ENCODE peak calls at places on chromosomes 1 and 21, in ten cellular contexts. One of them, this sample, is unnamed.

GRCh38 chr1:33008051-33008914 is 28.4 kb downstream of the AK2 start:
- DNase-seq in C1 segment of cervical spinal cord: no peak
- DNase-seq in neural crest cell: no peak
- DNase-seq in stromal cell of bone marrow: no peak
- DNase-seq in NCI-H748 treated with DMSO at 0.1 percent for 48 hours: no peak
- DNase-seq in AG08396: no peak
- DNase-seq in CD4-positive, alpha-beta T cell: no peak
- DNase-seq in hippocampal formation: no peak
- DNase-seq in T-cell: no peak
- DNase-seq in midbrain: no peak
- DNase-seq in this sample: no peak

GRCh38 chr1:66505671-66506392 is 28.1 kb upstream of the SGIP1 start:
- DNase-seq in T-cell: no peak
- DNase-seq in CD4-positive, alpha-beta T cell: no peak
- DNase-seq in hippocampal formation: no peak
- DNase-seq in midbrain: no peak
- DNase-seq in AG08396: peak; percentile 36
- DNase-seq in NCI-H748 treated with DMSO at 0.1 percent for 48 hours: no peak
- DNase-seq in stromal cell of bone marrow: peak; percentile 28
- DNase-seq in C1 segment of cervical spinal cord: no peak
- DNase-seq in neural crest cell: no peak
- DNase-seq in this sample: peak; percentile 84

GRCh38 chr1:235018161-235018560 is 110.5 kb downstream of the TOMM20 start:
- DNase-seq in neural crest cell: no peak
- DNase-seq in hippocampal formation: no peak
- DNase-seq in T-cell: no peak
- DNase-seq in stromal cell of bone marrow: peak; percentile 96
- DNase-seq in midbrain: no peak
- DNase-seq in NCI-H748 treated with DMSO at 0.1 percent for 48 hours: no peak
- DNase-seq in CD4-positive, alpha-beta T cell: no peak
- DNase-seq in AG08396: peak; percentile 87
- DNase-seq in C1 segment of cervical spinal cord: no peak
- DNase-seq in this sample: peak; percentile 96

GRCh38 chr1:20215716-20216115 is 29.4 kb upstream of the PLA2G2C start:
- DNase-seq in hippocampal formation: no peak
- DNase-seq in CD4-positive, alpha-beta T cell: no peak
- DNase-seq in stromal cell of bone marrow: no peak
- DNase-seq in midbrain: no peak
- DNase-seq in C1 segment of cervical spinal cord: no peak
- DNase-seq in NCI-H748 treated with DMSO at 0.1 percent for 48 hours: no peak
- DNase-seq in neural crest cell: no peak
- DNase-seq in AG08396: no peak
- DNase-seq in T-cell: no peak
- DNase-seq in this sample: no peak

GRCh38 chr1:41102653-41103052 is 81.1 kb upstream of the SLFNL1 start:
- DNase-seq in T-cell: no peak
- DNase-seq in midbrain: no peak
- DNase-seq in hippocampal formation: no peak
- DNase-seq in NCI-H748 treated with DMSO at 0.1 percent for 48 hours: no peak
- DNase-seq in neural crest cell: no peak
- DNase-seq in stromal cell of bone marrow: no peak
- DNase-seq in C1 segment of cervical spinal cord: no peak
- DNase-seq in CD4-positive, alpha-beta T cell: no peak
- DNase-seq in AG08396: no peak
- DNase-seq in this sample: no peak

GRCh38 chr1:201790261-201790660 is 38.7 kb upstream of the IPO9 start:
- DNase-seq in C1 segment of cervical spinal cord: no peak
- DNase-seq in midbrain: no peak
- DNase-seq in CD4-positive, alpha-beta T cell: no peak
- DNase-seq in T-cell: no peak
- DNase-seq in NCI-H748 treated with DMSO at 0.1 percent for 48 hours: no peak
- DNase-seq in AG08396: peak; percentile 43
- DNase-seq in stromal cell of bone marrow: peak; percentile 73
- DNase-seq in hippocampal formation: no peak
- DNase-seq in neural crest cell: no peak
- DNase-seq in this sample: peak; percentile 25

GRCh38 chr1:116956378-116956777 is 45.2 kb upstream of the CD101 start:
- DNase-seq in NCI-H748 treated with DMSO at 0.1 percent for 48 hours: no peak
- DNase-seq in hippocampal formation: no peak
- DNase-seq in midbrain: no peak
- DNase-seq in neural crest cell: no peak
- DNase-seq in CD4-positive, alpha-beta T cell: no peak
- DNase-seq in AG08396: no peak
- DNase-seq in stromal cell of bone marrow: no peak
- DNase-seq in T-cell: no peak
- DNase-seq in C1 segment of cervical spinal cord: no peak
- DNase-seq in this sample: no peak

GRCh38 chr1:912740-913301 is 10.9 kb upstream of the SAMD11 start:
- DNase-seq in T-cell: no peak
- DNase-seq in NCI-H748 treated with DMSO at 0.1 percent for 48 hours: no peak
- DNase-seq in hippocampal formation: no peak
- DNase-seq in neural crest cell: no peak
- DNase-seq in stromal cell of bone marrow: no peak
- DNase-seq in CD4-positive, alpha-beta T cell: no peak
- DNase-seq in AG08396: no peak
- DNase-seq in C1 segment of cervical spinal cord: no peak
- DNase-seq in midbrain: no peak
- DNase-seq in this sample: peak; percentile 87

GRCh38 chr1:15106608-15107007 is 46.9 kb upstream of the TMEM51 start:
- DNase-seq in neural crest cell: no peak
- DNase-seq in AG08396: no peak
- DNase-seq in hippocampal formation: no peak
- DNase-seq in NCI-H748 treated with DMSO at 0.1 percent for 48 hours: no peak
- DNase-seq in C1 segment of cervical spinal cord: no peak
- DNase-seq in CD4-positive, alpha-beta T cell: no peak
- DNase-seq in stromal cell of bone marrow: no peak
- DNase-seq in midbrain: no peak
- DNase-seq in T-cell: no peak
- DNase-seq in this sample: no peak

GRCh38 chr1:240344918-240345317 is 253.2 kb downstream of the FMN2 start:
- DNase-seq in stromal cell of bone marrow: peak; percentile 49
- DNase-seq in midbrain: no peak
- DNase-seq in C1 segment of cervical spinal cord: no peak
- DNase-seq in AG08396: no peak
- DNase-seq in neural crest cell: no peak
- DNase-seq in NCI-H748 treated with DMSO at 0.1 percent for 48 hours: no peak
- DNase-seq in hippocampal formation: no peak
- DNase-seq in T-cell: no peak
- DNase-seq in CD4-positive, alpha-beta T cell: no peak
- DNase-seq in this sample: no peak

GRCh38 chr21:37357691-37358090 is 8.9 kb upstream of the DYRK1A start:
- DNase-seq in AG08396: no peak
- DNase-seq in stromal cell of bone marrow: no peak
- DNase-seq in midbrain: no peak
- DNase-seq in C1 segment of cervical spinal cord: no peak
- DNase-seq in T-cell: no peak
- DNase-seq in CD4-positive, alpha-beta T cell: no peak
- DNase-seq in hippocampal formation: no peak
- DNase-seq in neural crest cell: no peak
- DNase-seq in NCI-H748 treated with DMSO at 0.1 percent for 48 hours: no peak
- DNase-seq in this sample: no peak

GRCh38 chr1:40258445-40258769 is 371 bp downstream of the ZMPSTE24 start:
- DNase-seq in C1 segment of cervical spinal cord: no peak
- DNase-seq in midbrain: no peak
- DNase-seq in NCI-H748 treated with DMSO at 0.1 percent for 48 hours: peak; percentile 89
- DNase-seq in AG08396: no peak
- DNase-seq in CD4-positive, alpha-beta T cell: no peak
- DNase-seq in stromal cell of bone marrow: no peak
- DNase-seq in neural crest cell: no peak
- DNase-seq in T-cell: no peak
- DNase-seq in hippocampal formation: no peak
- DNase-seq in this sample: peak; percentile 28

GRCh38 chr1:76868916-76869315 is 1.6 kb downstream of the ST6GALNAC5 start:
- DNase-seq in stromal cell of bone marrow: no peak
- DNase-seq in NCI-H748 treated with DMSO at 0.1 percent for 48 hours: peak; percentile 44
- DNase-seq in midbrain: no peak
- DNase-seq in neural crest cell: peak; percentile 20
- DNase-seq in CD4-positive, alpha-beta T cell: no peak
- DNase-seq in AG08396: peak; percentile 19
- DNase-seq in hippocampal formation: peak; percentile 3
- DNase-seq in T-cell: no peak
- DNase-seq in C1 segment of cervical spinal cord: no peak
- DNase-seq in this sample: no peak

GRCh38 chr1:94619731-94620130 is 78.2 kb upstream of the F3 start:
- DNase-seq in T-cell: no peak
- DNase-seq in AG08396: no peak
- DNase-seq in NCI-H748 treated with DMSO at 0.1 percent for 48 hours: no peak
- DNase-seq in neural crest cell: no peak
- DNase-seq in stromal cell of bone marrow: no peak
- DNase-seq in hippocampal formation: no peak
- DNase-seq in C1 segment of cervical spinal cord: no peak
- DNase-seq in CD4-positive, alpha-beta T cell: no peak
- DNase-seq in midbrain: no peak
- DNase-seq in this sample: no peak

GRCh38 chr1:79531790-79532189 is 525.3 kb upstream of the ADGRL4 start:
- DNase-seq in stromal cell of bone marrow: no peak
- DNase-seq in AG08396: no peak
- DNase-seq in NCI-H748 treated with DMSO at 0.1 percent for 48 hours: no peak
- DNase-seq in neural crest cell: no peak
- DNase-seq in T-cell: no peak
- DNase-seq in CD4-positive, alpha-beta T cell: no peak
- DNase-seq in C1 segment of cervical spinal cord: no peak
- DNase-seq in hippocampal formation: no peak
- DNase-seq in midbrain: no peak
- DNase-seq in this sample: no peak

GRCh38 chr1:172286629-172287076 is 133.8 kb upstream of the C1orf105 start:
- DNase-seq in NCI-H748 treated with DMSO at 0.1 percent for 48 hours: no peak
- DNase-seq in neural crest cell: no peak
- DNase-seq in CD4-positive, alpha-beta T cell: no peak
- DNase-seq in AG08396: peak; percentile 63
- DNase-seq in midbrain: no peak
- DNase-seq in C1 segment of cervical spinal cord: no peak
- DNase-seq in T-cell: no peak
- DNase-seq in stromal cell of bone marrow: peak; percentile 88
- DNase-seq in hippocampal formation: no peak
- DNase-seq in this sample: no peak

GRCh38 chr21:43034098-43034497 is 41.5 kb downstream of the CBS start:
- DNase-seq in T-cell: no peak
- DNase-seq in hippocampal formation: no peak
- DNase-seq in neural crest cell: no peak
- DNase-seq in C1 segment of cervical spinal cord: no peak
- DNase-seq in CD4-positive, alpha-beta T cell: no peak
- DNase-seq in AG08396: no peak
- DNase-seq in stromal cell of bone marrow: no peak
- DNase-seq in midbrain: no peak
- DNase-seq in NCI-H748 treated with DMSO at 0.1 percent for 48 hours: no peak
- DNase-seq in this sample: no peak

GRCh38 chr1:25502957-25503356 is 40.4 kb upstream of the LDLRAP1 start:
- DNase-seq in stromal cell of bone marrow: no peak
- DNase-seq in NCI-H748 treated with DMSO at 0.1 percent for 48 hours: no peak
- DNase-seq in C1 segment of cervical spinal cord: no peak
- DNase-seq in CD4-positive, alpha-beta T cell: no peak
- DNase-seq in hippocampal formation: no peak
- DNase-seq in midbrain: no peak
- DNase-seq in neural crest cell: no peak
- DNase-seq in T-cell: no peak
- DNase-seq in AG08396: no peak
- DNase-seq in this sample: no peak

GRCh38 chr1:179234863-179235262 is 5.4 kb upstream of the ABL2 start:
- DNase-seq in CD4-positive, alpha-beta T cell: no peak
- DNase-seq in stromal cell of bone marrow: no peak
- DNase-seq in neural crest cell: no peak
- DNase-seq in midbrain: no peak
- DNase-seq in C1 segment of cervical spinal cord: no peak
- DNase-seq in hippocampal formation: no peak
- DNase-seq in NCI-H748 treated with DMSO at 0.1 percent for 48 hours: no peak
- DNase-seq in AG08396: no peak
- DNase-seq in T-cell: no peak
- DNase-seq in this sample: no peak

GRCh38 chr1:73026114-73026513 is 743.8 kb upstream of the NEGR1 start:
- DNase-seq in stromal cell of bone marrow: no peak
- DNase-seq in CD4-positive, alpha-beta T cell: no peak
- DNase-seq in hippocampal formation: no peak
- DNase-seq in NCI-H748 treated with DMSO at 0.1 percent for 48 hours: no peak
- DNase-seq in neural crest cell: no peak
- DNase-seq in T-cell: no peak
- DNase-seq in midbrain: no peak
- DNase-seq in AG08396: no peak
- DNase-seq in C1 segment of cervical spinal cord: no peak
- DNase-seq in this sample: no peak

GRCh38 chr21:37484535-37485474 is 118.2 kb downstream of the DYRK1A start:
- DNase-seq in neural crest cell: no peak
- DNase-seq in CD4-positive, alpha-beta T cell: no peak
- DNase-seq in T-cell: no peak
- DNase-seq in hippocampal formation: no peak
- DNase-seq in midbrain: no peak
- DNase-seq in C1 segment of cervical spinal cord: no peak
- DNase-seq in AG08396: no peak
- DNase-seq in NCI-H748 treated with DMSO at 0.1 percent for 48 hours: no peak
- DNase-seq in stromal cell of bone marrow: no peak
- DNase-seq in this sample: no peak

GRCh38 chr1:30896905-30897304 is 11.7 kb downstream of the SDC3 start:
- DNase-seq in CD4-positive, alpha-beta T cell: no peak
- DNase-seq in stromal cell of bone marrow: no peak
- DNase-seq in AG08396: no peak
- DNase-seq in neural crest cell: no peak
- DNase-seq in NCI-H748 treated with DMSO at 0.1 percent for 48 hours: no peak
- DNase-seq in T-cell: no peak
- DNase-seq in hippocampal formation: no peak
- DNase-seq in midbrain: no peak
- DNase-seq in C1 segment of cervical spinal cord: no peak
- DNase-seq in this sample: no peak

GRCh38 chr1:19710825-19711611 is 46.3 kb downstream of the HTR6 start:
- DNase-seq in T-cell: no peak
- DNase-seq in stromal cell of bone marrow: no peak
- DNase-seq in C1 segment of cervical spinal cord: no peak
- DNase-seq in hippocampal formation: no peak
- DNase-seq in midbrain: no peak
- DNase-seq in CD4-positive, alpha-beta T cell: no peak
- DNase-seq in AG08396: no peak
- DNase-seq in neural crest cell: no peak
- DNase-seq in NCI-H748 treated with DMSO at 0.1 percent for 48 hours: no peak
- DNase-seq in this sample: no peak

GRCh38 chr1:226702318-226702956 is 36.6 kb downstream of the ITPKB start:
- DNase-seq in midbrain: peak; percentile 43
- DNase-seq in T-cell: no peak
- DNase-seq in CD4-positive, alpha-beta T cell: no peak
- DNase-seq in NCI-H748 treated with DMSO at 0.1 percent for 48 hours: no peak
- DNase-seq in hippocampal formation: no peak
- DNase-seq in neural crest cell: no peak
- DNase-seq in AG08396: peak; percentile 81
- DNase-seq in stromal cell of bone marrow: peak; percentile 93
- DNase-seq in C1 segment of cervical spinal cord: no peak
- DNase-seq in this sample: no peak

GRCh38 chr1:169368406-169368769 is 393 bp downstream of the BLZF1 start:
- DNase-seq in CD4-positive, alpha-beta T cell: peak; percentile 11
- DNase-seq in AG08396: peak; percentile 17
- DNase-seq in NCI-H748 treated with DMSO at 0.1 percent for 48 hours: no peak
- DNase-seq in C1 segment of cervical spinal cord: no peak
- DNase-seq in T-cell: peak; percentile 19
- DNase-seq in hippocampal formation: no peak
- DNase-seq in stromal cell of bone marrow: no peak
- DNase-seq in midbrain: no peak
- DNase-seq in neural crest cell: peak; percentile 5
- DNase-seq in this sample: peak; percentile 25

GRCh38 chr1:24091971-24092482 is 19.9 kb downstream of the MYOM3 start:
- DNase-seq in stromal cell of bone marrow: no peak
- DNase-seq in CD4-positive, alpha-beta T cell: no peak
- DNase-seq in T-cell: no peak
- DNase-seq in hippocampal formation: no peak
- DNase-seq in midbrain: no peak
- DNase-seq in neural crest cell: no peak
- DNase-seq in AG08396: no peak
- DNase-seq in C1 segment of cervical spinal cord: no peak
- DNase-seq in NCI-H748 treated with DMSO at 0.1 percent for 48 hours: no peak
- DNase-seq in this sample: no peak

GRCh38 chr1:115505157-115505571 is 136.6 kb upstream of the VANGL1 start:
- DNase-seq in CD4-positive, alpha-beta T cell: no peak
- DNase-seq in AG08396: no peak
- DNase-seq in C1 segment of cervical spinal cord: no peak
- DNase-seq in T-cell: no peak
- DNase-seq in midbrain: no peak
- DNase-seq in neural crest cell: no peak
- DNase-seq in hippocampal formation: no peak
- DNase-seq in stromal cell of bone marrow: no peak
- DNase-seq in NCI-H748 treated with DMSO at 0.1 percent for 48 hours: no peak
- DNase-seq in this sample: no peak

GRCh38 chr1:180266275-180267210 is 36.5 kb downstream of the LHX4 start:
- DNase-seq in stromal cell of bone marrow: no peak
- DNase-seq in NCI-H748 treated with DMSO at 0.1 percent for 48 hours: no peak
- DNase-seq in hippocampal formation: no peak
- DNase-seq in C1 segment of cervical spinal cord: no peak
- DNase-seq in midbrain: no peak
- DNase-seq in neural crest cell: no peak
- DNase-seq in AG08396: no peak
- DNase-seq in T-cell: no peak
- DNase-seq in CD4-positive, alpha-beta T cell: no peak
- DNase-seq in this sample: no peak